ENCODE peak calls at places on chromosomes 5 and 9, in nine cellular contexts. One of them, this sample, is unnamed.

GRCh38 chr5:36158144-36158543 is 6.2 kb downstream of the SKP2 start:
- DNase-seq in foreskin keratinocyte: no peak
- DNase-seq in WTC11: no peak
- DNase-seq in osteocyte: no peak
- DNase-seq in heart right ventricle: no peak
- DNase-seq in adrenal gland: no peak
- DNase-seq in GM06990: no peak
- DNase-seq in HL-60: no peak
- DNase-seq in IMR-90: peak
- DNase-seq in this sample: no peak

GRCh38 chr9:131382850-131383729 is 10.8 kb upstream of the PRRC2B start:
- DNase-seq in foreskin keratinocyte: peak
- DNase-seq in WTC11: peak
- DNase-seq in osteocyte: no peak
- DNase-seq in heart right ventricle: no peak
- DNase-seq in adrenal gland: peak
- DNase-seq in GM06990: no peak
- DNase-seq in HL-60: no peak
- DNase-seq in IMR-90: peak
- DNase-seq in this sample: peak

GRCh38 chr9:100379862-100380261 is 27.1 kb upstream of the TEX10 start:
- DNase-seq in foreskin keratinocyte: peak
- DNase-seq in WTC11: no peak
- DNase-seq in osteocyte: no peak
- DNase-seq in heart right ventricle: no peak
- DNase-seq in adrenal gland: no peak
- DNase-seq in GM06990: no peak
- DNase-seq in HL-60: no peak
- DNase-seq in IMR-90: peak
- DNase-seq in this sample: no peak

GRCh38 chr5:35518104-35518503 is 99.6 kb upstream of the SPEF2 start:
- DNase-seq in foreskin keratinocyte: no peak
- DNase-seq in WTC11: no peak
- DNase-seq in osteocyte: no peak
- DNase-seq in heart right ventricle: no peak
- DNase-seq in adrenal gland: no peak
- DNase-seq in GM06990: peak
- DNase-seq in HL-60: peak
- DNase-seq in IMR-90: no peak
- DNase-seq in this sample: no peak

GRCh38 chr5:57862471-57863282 is 380.1 kb upstream of the ACTBL2 start:
- DNase-seq in foreskin keratinocyte: peak
- DNase-seq in WTC11: no peak
- DNase-seq in osteocyte: no peak
- DNase-seq in heart right ventricle: no peak
- DNase-seq in adrenal gland: no peak
- DNase-seq in GM06990: no peak
- DNase-seq in HL-60: no peak
- DNase-seq in IMR-90: peak
- DNase-seq in this sample: no peak

GRCh38 chr9:100473271-100474081 is 527 bp downstream of the TMEFF1 start:
- DNase-seq in foreskin keratinocyte: peak
- DNase-seq in WTC11: peak
- DNase-seq in osteocyte: peak
- DNase-seq in heart right ventricle: peak
- DNase-seq in adrenal gland: peak
- DNase-seq in GM06990: peak
- DNase-seq in HL-60: peak
- DNase-seq in IMR-90: peak
- DNase-seq in this sample: peak

GRCh38 chr5:114361724-114362196 is at the start of gene KCNN2:
- DNase-seq in foreskin keratinocyte: peak
- DNase-seq in WTC11: peak
- DNase-seq in osteocyte: peak
- DNase-seq in heart right ventricle: peak
- DNase-seq in adrenal gland: peak
- DNase-seq in GM06990: peak
- DNase-seq in HL-60: peak
- DNase-seq in IMR-90: peak
- DNase-seq in this sample: peak

GRCh38 chr9:35136866-35137265 is 21.2 kb upstream of the ATOSB start:
- DNase-seq in foreskin keratinocyte: peak
- DNase-seq in WTC11: no peak
- DNase-seq in osteocyte: peak
- DNase-seq in heart right ventricle: no peak
- DNase-seq in adrenal gland: no peak
- DNase-seq in GM06990: no peak
- DNase-seq in HL-60: no peak
- DNase-seq in IMR-90: no peak
- DNase-seq in this sample: no peak

GRCh38 chr5:79495311-79495710 is 18.6 kb downstream of the HOMER1 start:
- DNase-seq in foreskin keratinocyte: peak
- DNase-seq in WTC11: no peak
- DNase-seq in osteocyte: no peak
- DNase-seq in heart right ventricle: no peak
- DNase-seq in adrenal gland: no peak
- DNase-seq in GM06990: no peak
- DNase-seq in HL-60: no peak
- DNase-seq in IMR-90: peak
- DNase-seq in this sample: no peak

GRCh38 chr9:108615152-108615551 is 240.6 kb downstream of the ACTL7B start:
- DNase-seq in foreskin keratinocyte: no peak
- DNase-seq in WTC11: no peak
- DNase-seq in osteocyte: no peak
- DNase-seq in heart right ventricle: no peak
- DNase-seq in adrenal gland: no peak
- DNase-seq in GM06990: no peak
- DNase-seq in HL-60: no peak
- DNase-seq in IMR-90: no peak
- DNase-seq in this sample: no peak

GRCh38 chr9:26324787-26325186 is 567.8 kb downstream of the CAAP1 start:
- DNase-seq in foreskin keratinocyte: no peak
- DNase-seq in WTC11: no peak
- DNase-seq in osteocyte: no peak
- DNase-seq in heart right ventricle: no peak
- DNase-seq in adrenal gland: no peak
- DNase-seq in GM06990: no peak
- DNase-seq in HL-60: no peak
- DNase-seq in IMR-90: peak
- DNase-seq in this sample: peak

GRCh38 chr9:99573883-99574282 is 247.8 kb upstream of the NR4A3 start:
- DNase-seq in foreskin keratinocyte: no peak
- DNase-seq in WTC11: no peak
- DNase-seq in osteocyte: no peak
- DNase-seq in heart right ventricle: no peak
- DNase-seq in adrenal gland: no peak
- DNase-seq in GM06990: no peak
- DNase-seq in HL-60: no peak
- DNase-seq in IMR-90: no peak
- DNase-seq in this sample: no peak

GRCh38 chr9:69173497-69173890 is 583 bp upstream of the TJP2 start:
- DNase-seq in foreskin keratinocyte: peak
- DNase-seq in WTC11: no peak
- DNase-seq in osteocyte: no peak
- DNase-seq in heart right ventricle: no peak
- DNase-seq in adrenal gland: no peak
- DNase-seq in GM06990: no peak
- DNase-seq in HL-60: no peak
- DNase-seq in IMR-90: no peak
- DNase-seq in this sample: no peak

GRCh38 chr5:96288166-96288844 is 144.7 kb downstream of the PCSK1 start:
- DNase-seq in foreskin keratinocyte: no peak
- DNase-seq in WTC11: no peak
- DNase-seq in osteocyte: no peak
- DNase-seq in heart right ventricle: no peak
- DNase-seq in adrenal gland: no peak
- DNase-seq in GM06990: no peak
- DNase-seq in HL-60: peak
- DNase-seq in IMR-90: no peak
- DNase-seq in this sample: no peak

GRCh38 chr9:106310782-106311181 is 552.2 kb upstream of the ZNF462 start:
- DNase-seq in foreskin keratinocyte: no peak
- DNase-seq in WTC11: no peak
- DNase-seq in osteocyte: no peak
- DNase-seq in heart right ventricle: no peak
- DNase-seq in adrenal gland: no peak
- DNase-seq in GM06990: peak
- DNase-seq in HL-60: no peak
- DNase-seq in IMR-90: no peak
- DNase-seq in this sample: no peak

GRCh38 chr5:90602681-90603080 is 44.1 kb downstream of the ADGRV1 start:
- DNase-seq in foreskin keratinocyte: no peak
- DNase-seq in WTC11: no peak
- DNase-seq in osteocyte: no peak
- DNase-seq in heart right ventricle: no peak
- DNase-seq in adrenal gland: no peak
- DNase-seq in GM06990: no peak
- DNase-seq in HL-60: no peak
- DNase-seq in IMR-90: no peak
- DNase-seq in this sample: no peak

DNA sequence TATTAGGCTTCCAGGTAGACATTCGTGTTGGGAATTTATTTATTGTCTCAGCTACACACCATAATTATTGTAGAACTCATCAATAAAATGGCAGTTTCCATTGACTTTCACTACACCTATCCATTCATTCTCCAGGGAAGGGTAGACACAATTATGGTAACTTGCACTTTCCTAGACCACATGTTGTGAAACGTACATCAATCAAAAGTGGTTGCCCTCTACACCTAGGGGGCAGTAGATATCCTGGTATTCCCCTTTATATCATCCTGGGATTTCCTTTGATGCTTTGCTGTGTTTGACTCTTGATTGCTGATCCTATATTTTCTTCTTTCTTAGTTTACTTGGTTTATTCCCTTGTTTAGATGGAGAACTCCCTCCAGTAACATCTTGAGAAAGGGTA is 47.9 kb downstream of the ADGRV1 start:
- DNase-seq in foreskin keratinocyte: no peak
- DNase-seq in WTC11: no peak
- DNase-seq in osteocyte: no peak
- DNase-seq in heart right ventricle: no peak
- DNase-seq in adrenal gland: no peak
- DNase-seq in GM06990: no peak
- DNase-seq in HL-60: no peak
- DNase-seq in IMR-90: no peak
- DNase-seq in this sample: no peak
- TF ChIP-seq CTCF in foreskin keratinocyte: peak
- TF ChIP-seq CTCF in WTC11: no peak
- TF ChIP-seq CTCF in osteocyte: no peak
- TF ChIP-seq CTCF in heart right ventricle: no peak
- TF ChIP-seq CTCF in adrenal gland: no peak
- TF ChIP-seq CTCF in GM06990: peak
- TF ChIP-seq CTCF in HL-60: no peak
- TF ChIP-seq CTCF in IMR-90: peak
- TF ChIP-seq CTCF in this sample: no peak

GRCh38 chr5:148978370-148979103 is 84.3 kb downstream of the SH3TC2 start:
- DNase-seq in foreskin keratinocyte: peak
- DNase-seq in WTC11: no peak
- DNase-seq in osteocyte: no peak
- DNase-seq in heart right ventricle: no peak
- DNase-seq in adrenal gland: no peak
- DNase-seq in GM06990: no peak
- DNase-seq in HL-60: no peak
- DNase-seq in IMR-90: no peak
- DNase-seq in this sample: no peak

GRCh38 chr5:148974638-148975330 is 88.1 kb downstream of the SH3TC2 start:
- DNase-seq in foreskin keratinocyte: peak
- DNase-seq in WTC11: no peak
- DNase-seq in osteocyte: no peak
- DNase-seq in heart right ventricle: no peak
- DNase-seq in adrenal gland: no peak
- DNase-seq in GM06990: no peak
- DNase-seq in HL-60: no peak
- DNase-seq in IMR-90: no peak
- DNase-seq in this sample: no peak

GRCh38 chr5:148981353-148981752 is 81.5 kb downstream of the SH3TC2 start:
- DNase-seq in foreskin keratinocyte: no peak
- DNase-seq in WTC11: no peak
- DNase-seq in osteocyte: no peak
- DNase-seq in heart right ventricle: no peak
- DNase-seq in adrenal gland: no peak
- DNase-seq in GM06990: no peak
- DNase-seq in HL-60: no peak
- DNase-seq in IMR-90: no peak
- DNase-seq in this sample: no peak

GRCh38 chr5:148976569-148977321 is 86.1 kb downstream of the SH3TC2 start:
- DNase-seq in foreskin keratinocyte: no peak
- DNase-seq in WTC11: no peak
- DNase-seq in osteocyte: no peak
- DNase-seq in heart right ventricle: no peak
- DNase-seq in adrenal gland: no peak
- DNase-seq in GM06990: no peak
- DNase-seq in HL-60: no peak
- DNase-seq in IMR-90: peak
- DNase-seq in this sample: no peak

GRCh38 chr5:148979104-148979723 is 83.6 kb downstream of the SH3TC2 start:
- DNase-seq in foreskin keratinocyte: peak
- DNase-seq in WTC11: no peak
- DNase-seq in osteocyte: no peak
- DNase-seq in heart right ventricle: peak
- DNase-seq in adrenal gland: no peak
- DNase-seq in GM06990: no peak
- DNase-seq in HL-60: no peak
- DNase-seq in IMR-90: no peak
- DNase-seq in this sample: no peak
- TF ChIP-seq CTCF in foreskin keratinocyte: no peak
- TF ChIP-seq CTCF in WTC11: no peak
- TF ChIP-seq CTCF in osteocyte: no peak
- TF ChIP-seq CTCF in heart right ventricle: no peak
- TF ChIP-seq CTCF in adrenal gland: no peak
- TF ChIP-seq CTCF in GM06990: no peak
- TF ChIP-seq CTCF in HL-60: no peak
- TF ChIP-seq CTCF in IMR-90: no peak
- TF ChIP-seq CTCF in this sample: no peak

GRCh38 chr5:116557669-116558271 is 16.9 kb downstream of the SEMA6A start:
- DNase-seq in foreskin keratinocyte: peak
- DNase-seq in WTC11: no peak
- DNase-seq in osteocyte: no peak
- DNase-seq in heart right ventricle: no peak
- DNase-seq in adrenal gland: no peak
- DNase-seq in GM06990: no peak
- DNase-seq in HL-60: no peak
- DNase-seq in IMR-90: peak
- DNase-seq in this sample: no peak
- TF ChIP-seq CTCF in foreskin keratinocyte: peak
- TF ChIP-seq CTCF in WTC11: no peak
- TF ChIP-seq CTCF in osteocyte: peak
- TF ChIP-seq CTCF in heart right ventricle: no peak
- TF ChIP-seq CTCF in adrenal gland: peak
- TF ChIP-seq CTCF in GM06990: peak
- TF ChIP-seq CTCF in HL-60: no peak
- TF ChIP-seq CTCF in IMR-90: peak
- TF ChIP-seq CTCF in this sample: no peak

DNA sequence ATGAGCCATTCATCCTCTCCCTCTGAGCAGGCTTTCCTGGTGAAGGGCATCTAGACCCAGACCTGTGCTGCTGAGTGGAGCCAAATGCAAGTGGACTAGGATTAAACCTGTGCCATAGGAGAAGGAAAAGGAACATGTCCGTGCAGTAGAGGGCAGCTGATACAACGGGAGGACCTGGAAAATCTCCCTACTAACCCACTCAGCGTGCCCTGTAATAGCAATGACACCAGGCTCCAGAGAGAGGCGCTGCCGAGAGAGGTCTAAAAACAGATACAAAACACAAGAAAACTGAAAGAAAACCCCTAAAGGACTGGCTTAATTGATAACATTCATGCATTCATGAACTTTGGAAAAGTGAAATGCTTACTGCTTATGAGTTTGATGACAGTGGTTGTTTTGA is 60.8 kb downstream of the PFDN1 start:
- DNase-seq in foreskin keratinocyte: no peak
- DNase-seq in WTC11: peak
- DNase-seq in osteocyte: no peak
- DNase-seq in heart right ventricle: no peak
- DNase-seq in adrenal gland: no peak
- DNase-seq in GM06990: no peak
- DNase-seq in HL-60: no peak
- DNase-seq in IMR-90: no peak
- DNase-seq in this sample: no peak
- TF ChIP-seq CTCF in foreskin keratinocyte: peak
- TF ChIP-seq CTCF in WTC11: no peak
- TF ChIP-seq CTCF in osteocyte: no peak
- TF ChIP-seq CTCF in heart right ventricle: no peak
- TF ChIP-seq CTCF in adrenal gland: no peak
- TF ChIP-seq CTCF in GM06990: peak
- TF ChIP-seq CTCF in HL-60: no peak
- TF ChIP-seq CTCF in IMR-90: peak
- TF ChIP-seq CTCF in this sample: peak

This sample was measured in testis.